ENCODE peak calls at places on chromosome 4, in four cellular contexts. One of them, this sample, is unnamed.

GRCh38 chr4:182370491-182370890 is 127.3 kb downstream of the TENM3 start:
- DNase-seq in IMR-90: peak; percentile 27
- DNase-seq in H9: no peak
- DNase-seq in H1: no peak
- DNase-seq in this sample: peak; percentile 37

GRCh38 chr4:170776983-170777382 is 687.2 kb upstream of the AADAT start:
- DNase-seq in IMR-90: no peak
- DNase-seq in H9: no peak
- DNase-seq in H1: no peak
- DNase-seq in this sample: no peak

GRCh38 chr4:82360298-82361177 is 13.3 kb downstream of the HNRNPD start:
- DNase-seq in IMR-90: peak; percentile 29
- DNase-seq in H9: no peak
- DNase-seq in H1: no peak
- DNase-seq in this sample: peak; percentile 71

GRCh38 chr4:184011810-184012209 is 106.7 kb downstream of the STOX2 start:
- DNase-seq in IMR-90: no peak
- DNase-seq in H9: no peak
- DNase-seq in H1: no peak
- DNase-seq in this sample: no peak

GRCh38 chr4:3497554-3498389 is 34.5 kb downstream of the LRPAP1 start:
- DNase-seq in IMR-90: no peak
- DNase-seq in H9: no peak
- DNase-seq in H1: no peak
- DNase-seq in this sample: no peak

GRCh38 chr4:9765091-9765490 is 16.3 kb upstream of the DRD5 start:
- DNase-seq in IMR-90: peak; percentile 4
- DNase-seq in H9: peak; percentile 64
- DNase-seq in H1: no peak
- DNase-seq in this sample: peak; percentile 49

GRCh38 chr4:4685810-4686209 is 144.0 kb upstream of the STX18 start:
- DNase-seq in IMR-90: no peak
- DNase-seq in H9: no peak
- DNase-seq in H1: no peak
- DNase-seq in this sample: no peak

GRCh38 chr4:121943941-121944340 is 7.9 kb downstream of the TRPC3 start:
- DNase-seq in IMR-90: no peak
- DNase-seq in H9: peak; percentile 81
- DNase-seq in H1: no peak
- DNase-seq in this sample: peak; percentile 85

GRCh38 chr4:93199492-93199891 is 629.1 kb upstream of the ATOH1 start:
- DNase-seq in IMR-90: peak; percentile 29
- DNase-seq in H9: peak; percentile 55
- DNase-seq in H1: peak; percentile 25
- DNase-seq in this sample: peak; percentile 84

GRCh38 chr4:155578219-155578618 is 88.4 kb upstream of the GUCY1A1 start:
- DNase-seq in IMR-90: peak; percentile 50
- DNase-seq in H9: no peak
- DNase-seq in H1: no peak
- DNase-seq in this sample: no peak

GRCh38 chr4:13642163-13642562 is 14.6 kb upstream of the BOD1L1 start:
- DNase-seq in IMR-90: peak; percentile 59
- DNase-seq in H9: no peak
- DNase-seq in H1: no peak
- DNase-seq in this sample: no peak

GRCh38 chr4:165814256-165815010 is 58.6 kb upstream of the TLL1 start:
- DNase-seq in IMR-90: no peak
- DNase-seq in H9: no peak
- DNase-seq in H1: no peak
- DNase-seq in this sample: no peak

DNA sequence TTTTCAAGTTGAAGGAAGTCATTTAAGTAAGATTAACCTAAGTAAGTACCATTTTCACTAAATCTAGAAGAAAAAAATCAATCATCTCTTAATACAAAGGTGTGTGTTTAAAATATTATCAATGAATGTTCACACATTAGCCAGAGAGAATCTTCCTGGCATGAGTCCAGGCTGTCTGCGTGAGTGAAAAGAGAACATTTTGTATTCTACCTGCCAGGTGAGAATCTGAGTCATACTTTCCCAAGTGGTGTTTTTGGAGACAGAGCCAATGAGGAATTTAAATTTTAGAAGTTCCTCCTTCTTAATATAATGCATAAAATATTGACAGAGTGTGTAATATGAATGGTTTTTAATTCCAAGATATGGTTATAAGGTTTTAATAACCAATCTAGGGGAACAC is 371.8 kb upstream of the NR3C2 start:
- DNase-seq in IMR-90: no peak
- DNase-seq in H9: no peak
- DNase-seq in H1: no peak
- DNase-seq in this sample: peak; percentile 10
- H3K4me2 ChIP-seq in IMR-90: no peak overlapping the region
- H3K4me2 ChIP-seq in H9: no peak overlapping the region
- H3K4me2 ChIP-seq in H1: no peak overlapping the region
- H3K4me2 ChIP-seq in this sample: no peak overlapping the region

DNA sequence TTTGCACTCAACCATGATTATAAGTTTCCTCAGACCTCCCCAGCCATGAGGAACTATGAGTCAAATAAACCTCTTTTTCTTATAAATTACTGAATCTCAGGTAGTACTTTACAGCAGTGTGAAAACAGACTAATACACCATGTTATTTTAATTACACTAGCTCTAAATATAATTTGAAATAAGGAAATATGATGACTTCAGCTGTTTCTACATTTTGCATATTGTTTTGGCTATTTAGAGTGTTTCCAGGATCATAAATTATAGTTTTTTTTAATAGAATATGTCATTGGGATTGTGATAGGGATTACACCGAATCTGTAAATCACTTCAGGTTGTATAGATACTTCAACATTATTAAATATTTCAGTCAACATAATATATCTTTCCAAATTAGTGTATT is 43.9 kb downstream of the UGT2B10 start:
- DNase-seq in IMR-90: no peak
- DNase-seq in H9: no peak
- DNase-seq in H1: no peak
- DNase-seq in this sample: no peak
- H4K5ac ChIP-seq in IMR-90: no peak overlapping the region
- H4K5ac ChIP-seq in H9: no peak overlapping the region
- H4K5ac ChIP-seq in H1: no peak overlapping the region
- H4K5ac ChIP-seq in this sample: no peak overlapping the region

GRCh38 chr4:68245594-68245993 is at the start of gene TMPRSS11B:
- DNase-seq in IMR-90: no peak
- DNase-seq in H9: no peak
- DNase-seq in H1: no peak
- DNase-seq in this sample: no peak

DNA sequence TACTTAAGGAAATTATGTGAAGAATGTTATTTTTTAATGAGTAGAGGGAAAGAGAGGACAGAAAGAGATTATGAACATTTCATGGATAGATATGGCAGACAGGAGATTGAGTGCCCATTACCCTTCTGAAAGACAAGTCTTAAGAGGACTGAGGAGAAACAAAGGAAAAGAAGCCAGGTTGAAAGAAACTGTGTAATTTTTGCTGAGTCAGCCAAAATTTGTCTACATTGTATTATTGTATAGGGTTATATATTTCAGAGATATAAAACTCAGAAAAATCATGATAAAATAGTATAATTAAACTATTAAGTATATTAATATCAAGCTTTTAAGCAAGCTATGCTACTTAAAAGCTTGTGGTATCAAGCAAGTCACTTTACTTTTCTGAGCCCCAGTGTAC is 4.9 kb downstream of the TMPRSS11B start:
- DNase-seq in IMR-90: no peak
- DNase-seq in H9: no peak
- DNase-seq in H1: no peak
- DNase-seq in this sample: no peak
- H3K4me2 ChIP-seq in IMR-90: no peak overlapping the region
- H3K4me2 ChIP-seq in H9: no peak overlapping the region
- H3K4me2 ChIP-seq in H1: no peak overlapping the region
- H3K4me2 ChIP-seq in this sample: no peak overlapping the region

GRCh38 chr4:100429616-100430015 is 88.2 kb downstream of the EMCN start:
- DNase-seq in IMR-90: no peak
- DNase-seq in H9: no peak
- DNase-seq in H1: no peak
- DNase-seq in this sample: no peak
- H4K5ac ChIP-seq in IMR-90: no peak overlapping the region
- H4K5ac ChIP-seq in H9: no peak overlapping the region
- H4K5ac ChIP-seq in H1: no peak overlapping the region
- H4K5ac ChIP-seq in this sample: no peak overlapping the region

GRCh38 chr4:143558286-143558685 is 44.8 kb downstream of the SMARCA5 start:
- DNase-seq in IMR-90: no peak
- DNase-seq in H9: no peak
- DNase-seq in H1: no peak
- DNase-seq in this sample: peak; percentile 32

GRCh38 chr4:143555676-143556075 is 42.2 kb downstream of the SMARCA5 start:
- DNase-seq in IMR-90: peak; percentile 5
- DNase-seq in H9: no peak
- DNase-seq in H1: no peak
- DNase-seq in this sample: peak; percentile 59

GRCh38 chr4:143559757-143560147 is 46.2 kb downstream of the SMARCA5 start:
- DNase-seq in IMR-90: no peak
- DNase-seq in H9: peak; percentile 49
- DNase-seq in H1: no peak
- DNase-seq in this sample: no peak

GRCh38 chr4:143554728-143555597 is 41.5 kb downstream of the SMARCA5 start:
- DNase-seq in IMR-90: no peak
- DNase-seq in H9: no peak
- DNase-seq in H1: no peak
- DNase-seq in this sample: no peak

DNA sequence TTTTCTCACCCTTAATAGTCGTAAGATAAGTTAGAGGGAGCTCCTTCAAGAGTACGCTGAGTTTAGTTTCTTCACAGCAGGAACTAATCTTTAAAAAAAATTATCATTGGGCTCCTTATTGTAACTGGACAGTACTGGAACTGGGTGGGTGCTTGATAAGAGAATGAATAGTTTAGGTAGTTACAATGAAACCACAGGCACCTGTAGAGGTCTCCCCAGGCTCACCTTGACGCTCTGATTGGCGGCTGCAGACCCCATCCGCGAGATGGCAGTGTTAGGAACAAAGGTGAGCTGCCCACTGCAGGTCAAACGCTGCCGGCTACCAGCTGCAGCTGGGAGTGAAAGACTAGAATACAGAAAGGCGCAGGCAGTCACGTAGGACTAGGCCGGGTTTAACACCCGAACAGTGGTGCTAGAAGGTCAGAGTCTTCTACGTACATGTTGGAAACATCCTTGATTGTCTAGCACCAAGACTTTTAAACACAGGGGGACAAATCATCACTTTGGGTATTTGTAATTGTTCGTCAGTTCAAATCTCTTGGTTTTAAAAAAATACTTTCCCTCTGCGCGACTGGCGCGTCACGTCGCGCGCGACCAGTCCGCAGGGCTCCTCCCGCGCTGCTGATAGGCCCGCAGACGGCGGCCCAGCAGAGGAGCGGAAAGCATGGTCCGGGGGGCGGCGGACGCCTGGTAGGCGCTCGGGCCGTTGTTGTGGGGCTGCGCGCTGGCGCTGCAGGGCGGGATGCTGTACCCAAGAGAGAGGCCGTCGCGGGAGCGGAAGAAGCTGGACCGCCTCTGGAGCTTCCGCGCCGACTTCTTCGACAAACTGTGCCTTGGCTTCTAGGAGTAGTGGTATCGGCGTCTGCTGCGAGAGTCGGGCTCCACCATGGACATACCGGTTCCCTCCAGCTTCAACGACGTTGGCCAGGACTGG is 45.6 kb downstream of the SMARCA5 start:
- DNase-seq in IMR-90: peak; percentile 20
- DNase-seq in H9: peak; percentile 93
- DNase-seq in H1: peak; percentile 78
- DNase-seq in this sample: peak; percentile 89
- H3K4me2 ChIP-seq in IMR-90: peak overlapping the region; percentile 77
- H3K4me2 ChIP-seq in H9: peak overlapping the region; percentile 28
- H3K4me2 ChIP-seq in H1: peak overlapping the region; percentile 69
- H3K4me2 ChIP-seq in this sample: no peak overlapping the region

GRCh38 chr4:1799997-1800375 is 6.9 kb downstream of the FGFR3 start:
- DNase-seq in IMR-90: no peak
- DNase-seq in H9: no peak
- DNase-seq in H1: no peak
- DNase-seq in this sample: no peak
- H4K5ac ChIP-seq in IMR-90: no peak overlapping the region
- H4K5ac ChIP-seq in H9: no peak overlapping the region
- H4K5ac ChIP-seq in H1: no peak overlapping the region
- H4K5ac ChIP-seq in this sample: no peak overlapping the region

This sample was measured in mesendoderm.